ENCODE peak calls at places on chromosomes 11 and 22, in four cellular contexts. O is body of pancreas, F is RWPE2, P is coronary artery. I is an unnamed sample.
A peak's percentile ranks its signal among the peaks of the same experiment; 100 is the strongest.

GRCh38 chr11:126816655-126817054 is 183.9 kb downstream of the KIRREL3 start:
- DNase-seq in O (peak; percentile 41), F (no peak), P (no peak), I (no peak)

GRCh38 chr11:59076876-59077571 is 9.1 kb upstream of the GLYATL1B start:
- DNase-seq in O (no peak), F (no peak), P (no peak), I (peak; percentile 65)

GRCh38 chr11:61129608-61130523 is 27.6 kb downstream of the CD5 start:
- DNase-seq in O (peak; percentile 92), F (peak; percentile 87), P (peak; percentile 87), I (no peak)

GRCh38 chr11:112963368-112963955 is 2.2 kb downstream of the NCAM1 start:
- DNase-seq in O (no peak), F (no peak), P (no peak), I (no peak)

GRCh38 chr11:111305403-111305802 is 7.1 kb downstream of the POU2AF3 start:
- DNase-seq in O (no peak), F (no peak), P (no peak), I (no peak)

GRCh38 chr11:2912498-2912897 is 16.7 kb downstream of the PHLDA2 start:
- DNase-seq in O (peak; percentile 97), F (peak; percentile 99), P (no peak), I (no peak)

GRCh38 chr11:5631426-5631825 is 6.6 kb downstream of the TRIM34 start:
- DNase-seq in O (no peak), F (no peak), P (no peak), I (no peak)

GRCh38 chr11:69317401-69318092 is 23.6 kb downstream of the MYEOV start:
- DNase-seq in O (no peak), F (peak; percentile 9), P (no peak), I (no peak)

GRCh38 chr11:130449996-130450419 is 1.6 kb downstream of the ADAMTS15 start:
- DNase-seq in O (peak; percentile 38), F (no peak), P (peak; percentile 94), I (no peak)

GRCh38 chr11:2775083-2775625 is 75.4 kb upstream of the KCNQ1OT1 start:
- DNase-seq in O (peak; percentile 1), F (no peak), P (peak; percentile 46), I (peak; percentile 87)

GRCh38 chr11:76660533-76661305 is 9.8 kb downstream of the LRRC32 start:
- DNase-seq in O (no peak), F (peak; percentile 56), P (peak; percentile 78), I (peak; percentile 88)

GRCh38 chr11:128308793-128309192 is 278.6 kb downstream of the ETS1 start:
- DNase-seq in O (no peak), F (no peak), P (no peak), I (no peak)

GRCh38 chr11:128302425-128303186 is 284.8 kb downstream of the ETS1 start:
- DNase-seq in O (peak; percentile 29), F (no peak), P (no peak), I (no peak)

GRCh38 chr11:128303383-128303782 is 284.0 kb downstream of the ETS1 start:
- DNase-seq in O (no peak), F (no peak), P (no peak), I (no peak)

GRCh38 chr11:128304666-128305485 is 282.5 kb downstream of the ETS1 start:
- DNase-seq in O (no peak), F (no peak), P (no peak), I (no peak)

DNA sequence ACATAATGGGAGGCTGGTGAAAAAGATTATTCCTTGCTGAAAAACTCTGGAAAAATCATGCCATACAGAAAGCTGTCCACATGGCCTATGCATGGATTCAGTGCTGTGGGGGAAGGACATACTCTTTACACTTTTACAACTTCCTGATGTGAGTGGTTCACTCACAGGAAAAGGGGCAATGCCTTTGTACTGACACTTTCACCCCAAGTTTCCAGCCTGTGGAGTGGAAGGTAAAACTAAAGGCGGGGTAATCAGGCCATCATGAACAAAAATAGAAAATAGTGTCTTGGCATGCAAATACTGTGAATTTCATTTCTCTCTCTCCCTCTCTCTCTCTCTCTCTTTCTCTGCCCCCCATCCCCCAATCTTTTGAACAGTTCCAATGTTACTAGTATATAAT is 281.8 kb downstream of the ETS1 start:
- DNase-seq in O (no peak), F (no peak), P (no peak), I (no peak)
- TF ChIP-seq CTCF in O (no peak), F (no peak), P (no peak), I (no peak)

GRCh38 chr11:17770917-17771316 is 36.3 kb downstream of the KCNC1 start:
- DNase-seq in O (no peak), F (no peak), P (no peak), I (no peak)
- TF ChIP-seq CTCF in O (no peak), F (no peak), P (no peak), I (peak; percentile 45)

GRCh38 chr22:41512421-41513194 is 31.7 kb downstream of the POLR3H start:
- DNase-seq in O (no peak), F (no peak), P (no peak), I (no peak)

GRCh38 chr22:41513391-41513790 is 30.9 kb downstream of the POLR3H start:
- DNase-seq in O (no peak), F (no peak), P (no peak), I (no peak)

GRCh38 chr22:41518048-41518347 is 26.3 kb downstream of the POLR3H start:
- DNase-seq in O (no peak), F (no peak), P (no peak), I (no peak)

GRCh38 chr22:41517172-41518047 is 26.9 kb downstream of the POLR3H start:
- DNase-seq in O (peak; percentile 73), F (no peak), P (no peak), I (no peak)

GRCh38 chr22:41516462-41516861 is 27.8 kb downstream of the POLR3H start:
- DNase-seq in O (no peak), F (no peak), P (no peak), I (no peak)
- TF ChIP-seq CTCF in O (no peak), F (no peak), P (no peak), I (no peak)

GRCh38 chr11:83303358-83303757 is 17.2 kb upstream of the CCDC90B start:
- DNase-seq in O (no peak), F (no peak), P (no peak), I (no peak)
- TF ChIP-seq CTCF in O (no peak), F (no peak), P (no peak), I (no peak)

GRCh38 chr11:125680747-125681146 is at the start of gene ACRV1:
- DNase-seq in O (no peak), F (no peak), P (no peak), I (no peak)

GRCh38 chr11:125674210-125674609 is 6.4 kb downstream of the ACRV1 start:
- DNase-seq in O (no peak), F (no peak), P (no peak), I (no peak)

GRCh38 chr11:125675196-125675595 is 5.5 kb downstream of the ACRV1 start:
- DNase-seq in O (no peak), F (no peak), P (no peak), I (no peak)

GRCh38 chr11:125679837-125680236 is 810 bp downstream of the ACRV1 start:
- DNase-seq in O (no peak), F (no peak), P (no peak), I (no peak)

DNA sequence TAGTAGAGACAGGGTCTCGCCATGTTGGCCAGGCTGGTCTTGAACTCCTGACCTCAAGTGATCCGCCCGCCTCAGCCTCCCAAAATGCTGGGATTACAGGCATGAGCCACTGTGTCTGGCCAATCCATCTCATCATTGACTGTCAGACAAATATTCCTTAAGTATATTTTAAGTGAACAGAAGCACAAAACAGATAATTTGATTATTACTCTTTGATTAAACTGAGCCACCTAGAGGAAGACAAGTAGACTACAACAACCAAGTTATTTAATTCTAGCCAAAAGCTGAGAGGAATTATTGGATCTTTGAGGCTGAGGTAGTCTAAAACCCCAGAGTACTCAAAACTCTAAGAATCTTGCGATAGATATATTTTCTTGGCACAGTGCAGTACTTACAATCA is 1.2 kb downstream of the ACRV1 start:
- DNase-seq in O (no peak), F (no peak), P (no peak), I (no peak)
- TF ChIP-seq CTCF in O (no peak), F (peak; percentile 43), P (no peak), I (peak; percentile 63)

GRCh38 chr11:65488273-65489058 is 10.4 kb upstream of the MALAT1 start:
- DNase-seq in O (no peak), F (no peak), P (peak; percentile 89), I (peak; percentile 79)

GRCh38 chr11:65487467-65488272 is 11.2 kb upstream of the MALAT1 start:
- DNase-seq in O (peak; percentile 99), F (peak; percentile 98), P (peak; percentile 100), I (peak; percentile 99)

GRCh38 chr11:65485820-65486219 is 13.0 kb upstream of the MALAT1 start:
- DNase-seq in O (no peak), F (no peak), P (no peak), I (no peak)

GRCh38 chr11:65489061-65489705 is 9.7 kb upstream of the MALAT1 start:
- DNase-seq in O (peak; percentile 60), F (no peak), P (peak; percentile 98), I (peak; percentile 94)

DNA sequence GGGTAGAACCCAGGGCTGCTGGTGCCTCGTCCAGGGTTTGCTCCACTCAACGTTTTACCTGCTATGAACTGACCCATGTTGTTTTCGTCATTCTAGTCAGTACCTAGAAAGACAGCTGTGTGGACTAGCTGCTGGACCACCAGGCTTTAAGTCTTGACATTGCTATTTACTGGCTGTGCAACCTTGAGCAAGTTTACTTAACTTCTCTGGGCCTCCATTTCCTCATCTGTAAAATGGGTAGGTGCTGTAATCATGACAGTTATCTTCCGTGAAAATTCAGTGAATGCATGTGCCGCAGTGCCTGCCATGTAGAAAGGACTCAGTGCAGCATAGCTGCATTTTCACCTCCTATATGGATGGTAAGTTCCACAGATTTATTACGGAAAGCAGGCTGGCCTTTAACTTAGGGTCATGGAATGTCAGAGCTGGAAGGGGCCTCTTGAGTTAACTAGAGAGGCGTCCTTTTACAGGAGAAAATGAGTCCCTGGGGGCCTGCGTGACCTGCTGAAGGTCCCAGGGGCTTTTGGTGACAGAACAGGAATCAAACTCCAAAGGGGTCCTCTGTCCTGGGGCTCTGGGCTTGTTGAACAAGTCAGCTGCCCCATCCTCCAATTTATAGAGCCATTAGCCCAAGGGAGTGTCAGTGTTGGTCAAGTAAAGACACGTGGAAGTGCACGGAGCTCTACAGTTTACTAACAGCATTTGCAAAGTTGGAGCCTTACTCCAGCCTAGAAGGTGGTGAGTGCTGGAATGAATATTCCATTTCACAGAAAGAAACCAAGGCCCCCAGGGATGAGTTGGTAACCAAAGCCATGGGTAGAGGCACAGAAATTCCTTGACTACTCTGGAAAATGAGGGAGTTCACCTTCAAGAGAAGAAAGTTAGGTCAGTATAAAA is 12.0 kb upstream of the MALAT1 start:
- DNase-seq in O (no peak), F (no peak), P (peak; percentile 79), I (peak; percentile 30)
- TF ChIP-seq CTCF in O (no peak), F (no peak), P (no peak), I (no peak)

DNA sequence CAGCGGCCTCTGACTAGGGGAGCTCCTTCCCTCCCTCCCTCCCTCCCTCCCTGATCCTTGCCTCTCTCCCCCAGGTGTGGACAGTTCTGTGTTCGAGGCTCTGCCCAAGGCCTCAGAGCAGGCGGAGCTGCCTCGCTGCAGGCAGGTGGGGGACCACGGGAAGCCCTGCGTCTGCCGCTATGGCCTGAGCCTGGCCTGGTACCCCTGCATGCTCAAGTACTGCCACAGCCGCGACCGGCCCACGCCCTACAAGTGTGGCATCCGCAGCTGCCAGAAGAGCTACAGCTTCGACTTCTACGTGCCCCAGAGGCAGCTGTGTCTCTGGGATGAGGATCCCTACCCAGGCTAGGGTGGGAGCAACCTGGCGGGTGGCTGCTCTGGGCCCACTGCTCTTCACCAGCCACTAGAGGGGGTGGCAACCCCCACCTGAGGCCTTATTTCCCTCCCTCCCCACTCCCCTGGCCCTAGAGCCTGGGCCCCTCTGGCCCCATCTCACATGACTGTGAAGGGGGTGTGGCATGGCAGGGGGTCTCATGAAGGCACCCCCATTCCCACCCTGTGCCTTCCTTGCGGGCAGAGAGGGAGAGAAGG is 11.1 kb upstream of the POU2F3 start:
- DNase-seq in O (no peak), F (no peak), P (no peak), I (no peak)
- TF ChIP-seq CTCF in O (no peak), F (no peak), P (no peak), I (no peak)